ENCODE peak calls at places on chromosomes 12 and 14, in eight cellular contexts. O is cardiac muscle cell; X is pancreas; U is fibroblast of lung; A is prostate gland; D is CD8-positive, alpha-beta T cell; C is astrocyte; B is astrocyte of the spinal cord. S is an unnamed sample.

GRCh38 chr14:21990116-21990515 is 316.5 kb upstream of the OR4E1 start:
- DNase-seq in B (no peak), O (peak), U (no peak), D (no peak), X (no peak), C (no peak), A (no peak), S (no peak)

GRCh38 chr14:53109028-53109687 is 44.0 kb downstream of the DDHD1 start:
- DNase-seq in B (no peak), O (no peak), C (no peak), U (no peak), A (no peak), X (no peak), D (no peak), S (no peak)

GRCh38 chr14:88352299-88353097 is 29.4 kb upstream of the KCNK10 start:
- DNase-seq in B (peak), C (peak), O (peak), U (peak), X (no peak), A (no peak), D (no peak), S (no peak)

GRCh38 chr12:122867701-122868461 is 28.0 kb downstream of the VPS37B start:
- DNase-seq in A (no peak), O (no peak), C (no peak), U (no peak), B (no peak), D (no peak), X (peak), S (no peak)

GRCh38 chr12:124514145-124514995 is 53.0 kb downstream of the NCOR2 start:
- DNase-seq in A (no peak), C (no peak), B (no peak), U (no peak), X (no peak), O (no peak), D (no peak), S (no peak)

GRCh38 chr14:89365071-89365801 is 51.8 kb downstream of the FOXN3 start:
- DNase-seq in D (no peak), C (no peak), B (no peak), X (peak), U (peak), A (no peak), O (peak), S (peak)

GRCh38 chr12:69982081-69982480 is 157.1 kb downstream of the MYRFL start:
- DNase-seq in X (no peak), C (no peak), B (no peak), O (peak), U (peak), A (no peak), D (no peak), S (no peak)

GRCh38 chr14:59207506-59207933 is 19.1 kb downstream of the DAAM1 start:
- DNase-seq in X (no peak), D (no peak), U (no peak), C (no peak), B (no peak), A (no peak), O (no peak), S (no peak)

GRCh38 chr12:30308010-30308717 is 387.5 kb downstream of the IPO8 start:
- DNase-seq in D (no peak), A (no peak), C (peak), X (no peak), U (peak), O (no peak), B (no peak), S (no peak)

GRCh38 chr14:69713127-69713800 is 53.7 kb upstream of the SRSF5 start:
- DNase-seq in D (no peak), A (peak), C (no peak), O (no peak), U (no peak), X (no peak), B (no peak), S (no peak)

GRCh38 chr12:57896139-57896436 is 45.3 kb upstream of the ATP23 start:
- DNase-seq in D (no peak), O (peak), U (no peak), B (peak), C (no peak), A (no peak), X (no peak), S (no peak)

GRCh38 chr14:70754989-70755388 is 54.3 kb downstream of the MAP3K9 start:
- DNase-seq in D (no peak), C (peak), B (peak), U (peak), A (peak), O (peak), X (peak), S (no peak)

GRCh38 chr12:13114251-13115052 is 11.0 kb upstream of the GSG1 start:
- DNase-seq in C (no peak), D (no peak), X (no peak), O (peak), B (no peak), A (no peak), U (peak), S (no peak)

GRCh38 chr12:88472775-88473174 is 107.5 kb downstream of the KITLG start:
- DNase-seq in A (no peak), B (peak), U (peak), X (no peak), O (peak), D (no peak), C (peak), S (no peak)

GRCh38 chr14:50044040-50044651 is 72.2 kb downstream of the VCPKMT start:
- DNase-seq in X (no peak), O (peak), B (no peak), C (no peak), A (no peak), D (no peak), U (no peak), S (no peak)

GRCh38 chr12:75881910-75882309 is 149.7 kb downstream of the PHLDA1 start:
- DNase-seq in U (peak), A (no peak), D (no peak), C (peak), B (peak), X (no peak), O (peak), S (no peak)

GRCh38 chr12:93982847-93983315 is 165.5 kb upstream of the PLXNC1 start:
- DNase-seq in A (no peak), B (peak), X (no peak), D (no peak), U (peak), O (peak), C (peak), S (no peak)

GRCh38 chr12:25337916-25338315 is 87.2 kb upstream of the KRAS start:
- DNase-seq in O (no peak), U (no peak), X (no peak), D (no peak), A (no peak), C (no peak), B (no peak), S (no peak)

GRCh38 chr12:106671840-106672239 is 89.0 kb downstream of the RFX4 start:
- DNase-seq in C (no peak), U (no peak), X (no peak), O (no peak), A (no peak), D (no peak), B (no peak), S (no peak)

GRCh38 chr14:31692376-31692781 is 131.2 kb downstream of the NUBPL start:
- DNase-seq in C (peak), D (no peak), U (peak), A (no peak), B (peak), X (no peak), O (peak), S (no peak)

GRCh38 chr12:104090685-104091084 is 26.4 kb downstream of the HCFC2 start:
- DNase-seq in X (no peak), U (no peak), C (no peak), D (no peak), B (no peak), O (no peak), A (peak), S (no peak)

GRCh38 chr12:31736472-31736871 is 7.7 kb upstream of the AMN1 start:
- DNase-seq in X (no peak), A (no peak), C (peak), O (peak), B (peak), U (peak), D (peak), S (no peak)

GRCh38 chr12:12676605-12677004 is 19.4 kb downstream of the GPR19 start:
- DNase-seq in O (no peak), U (no peak), X (no peak), C (no peak), A (no peak), B (no peak), D (no peak), S (no peak)

GRCh38 chr14:102629700-102630365 is 37.4 kb downstream of the RCOR1 start:
- DNase-seq in X (no peak), C (no peak), B (no peak), O (peak), U (peak), D (no peak), A (peak), S (no peak)

DNA sequence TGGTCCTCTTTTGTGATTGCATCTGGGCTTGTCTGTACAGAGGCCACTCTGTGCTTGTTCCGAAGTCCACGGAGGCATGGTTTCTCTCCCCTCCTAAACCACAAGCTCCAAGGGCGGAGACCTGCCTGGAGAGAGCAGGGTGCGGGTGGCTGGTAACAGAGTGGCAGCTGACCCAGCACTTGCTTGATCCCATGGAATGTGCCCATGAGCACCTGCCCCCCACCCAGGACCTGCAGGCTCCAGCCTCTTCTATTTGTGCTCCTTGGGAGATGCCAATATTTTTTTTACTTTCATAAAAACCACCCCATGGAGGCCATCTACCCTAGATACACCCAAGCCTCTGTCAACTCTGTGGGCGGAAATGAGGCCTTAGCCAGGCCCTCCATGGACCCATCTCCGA is 104.7 kb downstream of the PRMT8 start:
- DNase-seq in X (no peak), B (no peak), C (no peak), U (no peak), O (no peak), A (no peak), D (no peak), S (no peak)
- TF ChIP-seq CTCF in X (no peak), B (no peak), C (no peak), U (no peak), O (no peak), A (no peak), D (no peak), S (no peak)

DNA sequence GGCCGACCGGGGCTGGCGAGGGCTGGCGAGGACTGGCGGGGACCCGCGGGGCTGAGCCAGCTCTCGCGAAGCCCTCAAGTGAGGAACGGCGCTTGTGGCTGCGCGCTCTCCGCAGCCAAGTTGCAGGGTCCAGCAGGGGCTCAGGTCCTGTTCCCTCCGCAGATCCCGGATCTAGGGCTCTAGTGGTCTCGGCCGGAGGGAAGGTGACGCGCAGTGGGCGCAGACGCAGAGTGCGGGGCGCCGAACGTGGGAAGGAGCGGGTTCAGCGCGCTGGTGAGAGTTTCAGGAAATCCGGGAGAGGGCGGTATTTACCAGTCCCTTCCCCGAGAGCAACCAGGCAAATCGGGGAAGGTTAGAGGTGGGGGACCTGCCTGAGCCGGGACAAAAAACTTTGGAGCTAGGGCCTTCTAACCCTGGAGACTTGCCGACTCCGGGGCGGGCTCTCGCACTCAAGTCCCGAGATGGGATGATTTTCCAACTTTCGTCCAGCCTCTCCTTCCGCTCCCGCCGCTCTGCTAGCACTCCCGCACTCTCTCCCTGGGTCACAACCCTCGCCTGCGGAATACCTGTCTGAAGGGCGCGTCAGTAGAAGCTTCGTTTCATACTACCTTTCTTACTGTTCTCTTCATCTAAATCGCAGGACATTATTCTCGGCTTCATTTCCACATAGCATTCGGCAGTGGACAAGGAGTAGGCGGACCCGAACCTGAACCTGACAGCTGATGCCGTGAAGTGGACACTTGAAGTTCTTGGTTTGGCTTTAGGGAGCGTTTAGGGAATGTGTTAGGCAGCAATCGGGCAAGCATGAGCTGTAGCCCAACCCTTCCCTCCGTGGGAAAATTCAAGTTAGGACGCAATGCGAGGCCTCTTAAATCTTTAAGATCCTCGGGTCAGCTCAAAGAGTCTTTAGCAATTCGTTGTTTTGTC is 13.6 kb upstream of the PAX9 start:
- DNase-seq in B (peak), D (no peak), A (peak), X (peak), C (peak), O (peak), U (peak), S (no peak)
- TF ChIP-seq CTCF in B (peak), D (no peak), A (peak), X (peak), C (peak), O (peak), U (peak), S (no peak)

GRCh38 chr12:55679691-55680090 is 28.0 kb downstream of the ITGA7 start:
- DNase-seq in A (no peak), C (no peak), U (no peak), B (no peak), X (no peak), D (no peak), O (no peak), S (no peak)

GRCh38 chr12:55683676-55684075 is 24.0 kb downstream of the ITGA7 start:
- DNase-seq in U (no peak), D (no peak), X (no peak), O (no peak), A (no peak), C (no peak), B (no peak), S (no peak)

GRCh38 chr12:55684761-55685370 is 22.8 kb downstream of the ITGA7 start:
- DNase-seq in D (no peak), U (no peak), O (no peak), A (no peak), B (no peak), C (no peak), X (no peak), S (no peak)

GRCh38 chr12:55682087-55682796 is 25.5 kb downstream of the ITGA7 start:
- DNase-seq in A (no peak), O (no peak), U (no peak), B (no peak), D (no peak), X (no peak), C (no peak), S (no peak)

GRCh38 chr12:55681142-55682077 is 26.3 kb downstream of the ITGA7 start:
- DNase-seq in A (no peak), X (peak), D (no peak), O (peak), U (peak), B (peak), C (peak), S (no peak)
- TF ChIP-seq CTCF in A (peak), X (peak), D (no peak), O (peak), U (peak), B (peak), C (no peak), S (no peak)

GRCh38 chr12:131980263-131980662 is 30.5 kb downstream of the EP400 start:
- DNase-seq in U (no peak), A (no peak), B (no peak), D (no peak), C (no peak), O (no peak), X (no peak), S (no peak)
- TF ChIP-seq CTCF in U (peak), A (no peak), B (peak), D (no peak), C (no peak), O (no peak), X (no peak), S (no peak)